ENCODE peak calls at places on chromosomes 11 and 22, in five cellular contexts. Q is activated CD4-positive, CD25-positive, alpha-beta regulatory T cell treated with anti-CD3 and anti-CD28 coated beads, Interleukin-2, amount 50 U/mL, for 24 hours; V is stimulated activated naive CD8-positive, alpha-beta T cell treated with anti-CD3 and anti-CD28 coated beads, Interleukin-15, Interleukin-2, amounts not matched to agents 100 U/mL and 50 U/mL, for 24 hours; S is T-helper 17 cell; B is left lung. I is an unnamed sample.

GRCh38 chr11:17263803-17264202 is 12.7 kb upstream of the NUCB2 start:
- ATAC-seq in V (no peak), S (no peak), Q (no peak), B (no peak), I (no peak)

GRCh38 chr11:85114786-85115185 is 512.4 kb downstream of the DLG2 start:
- ATAC-seq in Q (no peak), V (no peak), B (no peak), S (no peak), I (no peak)

GRCh38 chr22:29299136-29299900 is 7.1 kb upstream of the GAS2L1 start:
- ATAC-seq in Q (no peak), S (no peak), V (no peak), B (no peak), I (no peak)

GRCh38 chr11:12827929-12828812 is 153.9 kb downstream of the TEAD1 start:
- ATAC-seq in S (no peak), Q (no peak), V (no peak), B (peak), I (no peak)

GRCh38 chr11:109320595-109320994 is 101.4 kb upstream of the C11orf87 start:
- ATAC-seq in B (no peak), V (no peak), S (no peak), Q (no peak), I (no peak)

GRCh38 chr11:93905384-93905783 is 55.0 kb upstream of the VSTM5 start:
- ATAC-seq in B (no peak), Q (no peak), V (no peak), S (no peak), I (no peak)

GRCh38 chr11:134999490-135000066 is 587.5 kb upstream of the B3GAT1 start:
- ATAC-seq in S (no peak), Q (no peak), B (no peak), V (no peak), I (no peak)

GRCh38 chr22:32661737-32662586 is 139.5 kb upstream of the TIMP3 start:
- ATAC-seq in Q (no peak), V (no peak), B (no peak), S (no peak), I (no peak)

GRCh38 chr11:6351782-6352181 is 31.5 kb upstream of the CAVIN3 start:
- ATAC-seq in S (peak), V (peak), B (no peak), Q (peak), I (no peak)

GRCh38 chr11:67615455-67616430 is 9.0 kb downstream of the NDUFV1 start:
- ATAC-seq in V (peak), Q (peak), B (peak), S (peak), I (no peak)

GRCh38 chr11:131284041-131284440 is 86.4 kb upstream of the NTM start:
- ATAC-seq in B (no peak), Q (no peak), V (no peak), S (no peak), I (no peak)

GRCh38 chr22:29799217-29799680 is 32.1 kb downstream of the UQCR10 start:
- ATAC-seq in Q (no peak), B (peak), V (no peak), S (peak), I (no peak)

GRCh38 chr11:84465040-84465439 is 1162.1 kb downstream of the DLG2 start:
- ATAC-seq in B (no peak), Q (no peak), V (no peak), S (no peak), I (no peak)

GRCh38 chr22:48892571-48893287 is 934.9 kb downstream of the BRD1 start:
- ATAC-seq in B (no peak), S (no peak), Q (no peak), V (no peak), I (no peak)

GRCh38 chr22:37181681-37182080 is 6.4 kb downstream of the C1QTNF6 start:
- ATAC-seq in B (no peak), V (no peak), Q (no peak), S (no peak), I (no peak)